ENCODE peak calls at places on chromosomes 1 and 21, in nine cellular contexts. One of them, this sample, is unnamed.

GRCh38 chr1:226708342-226708780 is 30.7 kb downstream of the ITPKB start:
- DNase-seq in NCI-H510A: no peak
- DNase-seq in iPS-NIHi11: no peak
- DNase-seq in mucosa of gallbladder: no peak
- DNase-seq in activated CD4-positive, alpha-beta T cell treated with anti-CD3 and anti-CD28 coated beads, Interleukin-2, amount 10 ng/mL, durations not matched to agents 7 days and 5 days: no peak
- DNase-seq in HTR-8/SVneo: peak
- DNase-seq in skeletal muscle cell: peak
- DNase-seq in Peyer's patch: no peak
- DNase-seq in C1 segment of cervical spinal cord: no peak
- DNase-seq in this sample: no peak

GRCh38 chr1:223831755-223832636 is 13.8 kb downstream of the TP53BP2 start:
- DNase-seq in NCI-H510A: no peak
- DNase-seq in iPS-NIHi11: no peak
- DNase-seq in mucosa of gallbladder: no peak
- DNase-seq in activated CD4-positive, alpha-beta T cell treated with anti-CD3 and anti-CD28 coated beads, Interleukin-2, amount 10 ng/mL, durations not matched to agents 7 days and 5 days: no peak
- DNase-seq in HTR-8/SVneo: no peak
- DNase-seq in skeletal muscle cell: no peak
- DNase-seq in Peyer's patch: no peak
- DNase-seq in C1 segment of cervical spinal cord: no peak
- DNase-seq in this sample: peak

GRCh38 chr1:3065396-3065795 is 3.6 kb upstream of the PRDM16 start:
- DNase-seq in NCI-H510A: no peak
- DNase-seq in iPS-NIHi11: no peak
- DNase-seq in mucosa of gallbladder: no peak
- DNase-seq in activated CD4-positive, alpha-beta T cell treated with anti-CD3 and anti-CD28 coated beads, Interleukin-2, amount 10 ng/mL, durations not matched to agents 7 days and 5 days: no peak
- DNase-seq in HTR-8/SVneo: no peak
- DNase-seq in skeletal muscle cell: no peak
- DNase-seq in Peyer's patch: no peak
- DNase-seq in C1 segment of cervical spinal cord: no peak
- DNase-seq in this sample: no peak

GRCh38 chr1:220511183-220511582 is 16.8 kb upstream of the MARK1 start:
- DNase-seq in NCI-H510A: no peak
- DNase-seq in iPS-NIHi11: no peak
- DNase-seq in mucosa of gallbladder: no peak
- DNase-seq in activated CD4-positive, alpha-beta T cell treated with anti-CD3 and anti-CD28 coated beads, Interleukin-2, amount 10 ng/mL, durations not matched to agents 7 days and 5 days: no peak
- DNase-seq in HTR-8/SVneo: no peak
- DNase-seq in skeletal muscle cell: no peak
- DNase-seq in Peyer's patch: no peak
- DNase-seq in C1 segment of cervical spinal cord: no peak
- DNase-seq in this sample: no peak

GRCh38 chr1:19978143-19978542 is 1.3 kb downstream of the PLA2G2A start:
- DNase-seq in NCI-H510A: no peak
- DNase-seq in iPS-NIHi11: no peak
- DNase-seq in mucosa of gallbladder: no peak
- DNase-seq in activated CD4-positive, alpha-beta T cell treated with anti-CD3 and anti-CD28 coated beads, Interleukin-2, amount 10 ng/mL, durations not matched to agents 7 days and 5 days: no peak
- DNase-seq in HTR-8/SVneo: no peak
- DNase-seq in skeletal muscle cell: no peak
- DNase-seq in Peyer's patch: no peak
- DNase-seq in C1 segment of cervical spinal cord: no peak
- DNase-seq in this sample: no peak

GRCh38 chr1:221723018-221723917 is 18.6 kb downstream of the DUSP10 start:
- DNase-seq in NCI-H510A: no peak
- DNase-seq in iPS-NIHi11: no peak
- DNase-seq in mucosa of gallbladder: no peak
- DNase-seq in activated CD4-positive, alpha-beta T cell treated with anti-CD3 and anti-CD28 coated beads, Interleukin-2, amount 10 ng/mL, durations not matched to agents 7 days and 5 days: no peak
- DNase-seq in HTR-8/SVneo: no peak
- DNase-seq in skeletal muscle cell: no peak
- DNase-seq in Peyer's patch: no peak
- DNase-seq in C1 segment of cervical spinal cord: no peak
- DNase-seq in this sample: peak

GRCh38 chr1:18945401-18945849 is 11.1 kb downstream of the IFFO2 start:
- DNase-seq in NCI-H510A: no peak
- DNase-seq in iPS-NIHi11: peak
- DNase-seq in mucosa of gallbladder: no peak
- DNase-seq in activated CD4-positive, alpha-beta T cell treated with anti-CD3 and anti-CD28 coated beads, Interleukin-2, amount 10 ng/mL, durations not matched to agents 7 days and 5 days: no peak
- DNase-seq in HTR-8/SVneo: no peak
- DNase-seq in skeletal muscle cell: peak
- DNase-seq in Peyer's patch: no peak
- DNase-seq in C1 segment of cervical spinal cord: peak
- DNase-seq in this sample: no peak

GRCh38 chr1:41420877-41421276 is 59.6 kb downstream of the FOXO6 start:
- DNase-seq in NCI-H510A: no peak
- DNase-seq in iPS-NIHi11: no peak
- DNase-seq in mucosa of gallbladder: no peak
- DNase-seq in activated CD4-positive, alpha-beta T cell treated with anti-CD3 and anti-CD28 coated beads, Interleukin-2, amount 10 ng/mL, durations not matched to agents 7 days and 5 days: no peak
- DNase-seq in HTR-8/SVneo: no peak
- DNase-seq in skeletal muscle cell: no peak
- DNase-seq in Peyer's patch: no peak
- DNase-seq in C1 segment of cervical spinal cord: no peak
- DNase-seq in this sample: no peak

GRCh38 chr21:44444286-44444931 is 10.9 kb upstream of the LRRC3 start:
- DNase-seq in NCI-H510A: no peak
- DNase-seq in iPS-NIHi11: peak
- DNase-seq in mucosa of gallbladder: no peak
- DNase-seq in activated CD4-positive, alpha-beta T cell treated with anti-CD3 and anti-CD28 coated beads, Interleukin-2, amount 10 ng/mL, durations not matched to agents 7 days and 5 days: no peak
- DNase-seq in HTR-8/SVneo: no peak
- DNase-seq in skeletal muscle cell: no peak
- DNase-seq in Peyer's patch: peak
- DNase-seq in C1 segment of cervical spinal cord: no peak
- DNase-seq in this sample: peak

GRCh38 chr1:61973100-61973837 is 221.4 kb upstream of the L1TD1 start:
- DNase-seq in NCI-H510A: no peak
- DNase-seq in iPS-NIHi11: no peak
- DNase-seq in mucosa of gallbladder: no peak
- DNase-seq in activated CD4-positive, alpha-beta T cell treated with anti-CD3 and anti-CD28 coated beads, Interleukin-2, amount 10 ng/mL, durations not matched to agents 7 days and 5 days: no peak
- DNase-seq in HTR-8/SVneo: no peak
- DNase-seq in skeletal muscle cell: no peak
- DNase-seq in Peyer's patch: no peak
- DNase-seq in C1 segment of cervical spinal cord: no peak
- DNase-seq in this sample: no peak

GRCh38 chr1:111604931-111605330 is 14.7 kb upstream of the RAP1A start:
- DNase-seq in NCI-H510A: no peak
- DNase-seq in iPS-NIHi11: no peak
- DNase-seq in mucosa of gallbladder: no peak
- DNase-seq in activated CD4-positive, alpha-beta T cell treated with anti-CD3 and anti-CD28 coated beads, Interleukin-2, amount 10 ng/mL, durations not matched to agents 7 days and 5 days: no peak
- DNase-seq in HTR-8/SVneo: peak
- DNase-seq in skeletal muscle cell: no peak
- DNase-seq in Peyer's patch: no peak
- DNase-seq in C1 segment of cervical spinal cord: no peak
- DNase-seq in this sample: no peak

GRCh38 chr1:169027607-169028320 is 78.7 kb upstream of the ATP1B1 start:
- DNase-seq in NCI-H510A: no peak
- DNase-seq in iPS-NIHi11: peak
- DNase-seq in mucosa of gallbladder: no peak
- DNase-seq in activated CD4-positive, alpha-beta T cell treated with anti-CD3 and anti-CD28 coated beads, Interleukin-2, amount 10 ng/mL, durations not matched to agents 7 days and 5 days: no peak
- DNase-seq in HTR-8/SVneo: no peak
- DNase-seq in skeletal muscle cell: no peak
- DNase-seq in Peyer's patch: no peak
- DNase-seq in C1 segment of cervical spinal cord: no peak
- DNase-seq in this sample: no peak

GRCh38 chr1:27284425-27285287 is 37.3 kb upstream of the TMEM222 start:
- DNase-seq in NCI-H510A: peak
- DNase-seq in iPS-NIHi11: peak
- DNase-seq in mucosa of gallbladder: peak
- DNase-seq in activated CD4-positive, alpha-beta T cell treated with anti-CD3 and anti-CD28 coated beads, Interleukin-2, amount 10 ng/mL, durations not matched to agents 7 days and 5 days: peak
- DNase-seq in HTR-8/SVneo: peak
- DNase-seq in skeletal muscle cell: peak
- DNase-seq in Peyer's patch: peak
- DNase-seq in C1 segment of cervical spinal cord: peak
- DNase-seq in this sample: peak

GRCh38 chr1:236052227-236052993 is 12.5 kb downstream of the NID1 start:
- DNase-seq in NCI-H510A: no peak
- DNase-seq in iPS-NIHi11: no peak
- DNase-seq in mucosa of gallbladder: no peak
- DNase-seq in activated CD4-positive, alpha-beta T cell treated with anti-CD3 and anti-CD28 coated beads, Interleukin-2, amount 10 ng/mL, durations not matched to agents 7 days and 5 days: no peak
- DNase-seq in HTR-8/SVneo: no peak
- DNase-seq in skeletal muscle cell: no peak
- DNase-seq in Peyer's patch: no peak
- DNase-seq in C1 segment of cervical spinal cord: no peak
- DNase-seq in this sample: no peak

GRCh38 chr1:227883073-227883520 is 64.6 kb downstream of the WNT9A start:
- DNase-seq in NCI-H510A: no peak
- DNase-seq in iPS-NIHi11: peak
- DNase-seq in mucosa of gallbladder: no peak
- DNase-seq in activated CD4-positive, alpha-beta T cell treated with anti-CD3 and anti-CD28 coated beads, Interleukin-2, amount 10 ng/mL, durations not matched to agents 7 days and 5 days: no peak
- DNase-seq in HTR-8/SVneo: no peak
- DNase-seq in skeletal muscle cell: no peak
- DNase-seq in Peyer's patch: no peak
- DNase-seq in C1 segment of cervical spinal cord: no peak
- DNase-seq in this sample: no peak

This sample was measured in LoVo.